ENCODE peak calls at places on chromosomes 3 and 15, in five cellular contexts. G is HepG2, L is sigmoid colon, I is tibial nerve, D is A549. R is an unnamed sample.

GRCh38 chr3:195153121-195153520 is 117.8 kb downstream of the XXYLT1 start:
- DNase-seq in G (no peak), L (peak), I (no peak), D (no peak), R (no peak)

GRCh38 chr3:115999598-115999997 is 376.3 kb downstream of the GAP43 start:
- DNase-seq in G (no peak), L (no peak), I (no peak), D (no peak), R (no peak)

GRCh38 chr3:13581485-13582365 is 32.8 kb downstream of the FBLN2 start:
- DNase-seq in G (no peak), L (peak), I (no peak), D (no peak), R (no peak)

GRCh38 chr3:27976933-27977332 is 254.8 kb upstream of the EOMES start:
- DNase-seq in G (no peak), L (no peak), I (peak), D (no peak), R (no peak)

GRCh38 chr3:98573231-98573728 is 20.1 kb downstream of the CPOX start:
- DNase-seq in G (no peak), L (no peak), I (no peak), D (peak), R (no peak)

GRCh38 chr3:79405183-79405582 is 362.6 kb downstream of the ROBO1 start:
- DNase-seq in G (peak), L (no peak), I (no peak), D (no peak), R (no peak)

GRCh38 chr3:32325957-32326356 is 65.7 kb upstream of the CMTM7 start:
- DNase-seq in G (no peak), L (no peak), I (no peak), D (no peak), R (no peak)

GRCh38 chr3:188272481-188273372 is 118.8 kb downstream of the LPP start:
- DNase-seq in G (peak), L (no peak), I (no peak), D (no peak), R (no peak)

GRCh38 chr15:50055333-50056278 is 63.4 kb downstream of the ATP8B4 start:
- DNase-seq in G (no peak), L (no peak), I (peak), D (no peak), R (no peak)

GRCh38 chr3:37458162-37458895 is 283.9 kb upstream of the LRRFIP2 start:
- DNase-seq in G (no peak), L (peak), I (no peak), D (no peak), R (peak)

GRCh38 chr3:156181509-156181908 is 61.1 kb downstream of the KCNAB1 start:
- DNase-seq in G (no peak), L (no peak), I (no peak), D (no peak), R (no peak)

GRCh38 chr3:45234250-45234649 is 8.2 kb upstream of the TMEM158 start:
- DNase-seq in G (no peak), L (no peak), I (no peak), D (no peak), R (no peak)

GRCh38 chr3:166201476-166201875 is 364.3 kb upstream of the BCHE start:
- DNase-seq in G (no peak), L (no peak), I (no peak), D (no peak), R (no peak)

GRCh38 chr15:51277085-51277484 is 61.3 kb downstream of the CYP19A1 start:
- DNase-seq in G (no peak), L (no peak), I (no peak), D (no peak), R (no peak)

GRCh38 chr3:132352556-132353143 is 35.4 kb downstream of the ACP3 start:
- DNase-seq in G (peak), L (peak), I (peak), D (peak), R (peak)

GRCh38 chr3:68919000-68919399 is 13.3 kb downstream of the TAFA4 start:
- DNase-seq in G (no peak), L (no peak), I (no peak), D (no peak), R (no peak)

GRCh38 chr3:150495563-150496168 is 50.6 kb downstream of the SERP1 start:
- DNase-seq in G (peak), L (no peak), I (peak), D (peak), R (no peak)

GRCh38 chr3:122671543-122671942 is 9.1 kb upstream of the PARP14 start:
- DNase-seq in G (no peak), L (no peak), I (no peak), D (no peak), R (no peak)

GRCh38 chr3:188387921-188388320 is 234.0 kb downstream of the LPP start:
- DNase-seq in G (no peak), L (no peak), I (no peak), D (no peak), R (no peak)

GRCh38 chr3:57852896-57853295 is 96.8 kb downstream of the SLMAP start:
- DNase-seq in G (peak), L (no peak), I (no peak), D (peak), R (no peak)

GRCh38 chr3:94285874-94286273 is 223.0 kb downstream of the NSUN3 start:
- DNase-seq in G (no peak), L (no peak), I (no peak), D (no peak), R (no peak)
- TF ChIP-seq CTCF in G (no peak), L (no peak), I (no peak), D (peak), R (no peak)

GRCh38 chr3:100928638-100929428 is 64.4 kb downstream of the ABI3BP start:
- DNase-seq in G (no peak), L (no peak), I (peak), D (no peak), R (no peak)

GRCh38 chr3:100927775-100928174 is 65.4 kb downstream of the ABI3BP start:
- DNase-seq in G (no peak), L (no peak), I (no peak), D (no peak), R (no peak)

GRCh38 chr3:100936931-100937330 is 56.3 kb downstream of the ABI3BP start:
- DNase-seq in G (no peak), L (no peak), I (no peak), D (no peak), R (no peak)

DNA sequence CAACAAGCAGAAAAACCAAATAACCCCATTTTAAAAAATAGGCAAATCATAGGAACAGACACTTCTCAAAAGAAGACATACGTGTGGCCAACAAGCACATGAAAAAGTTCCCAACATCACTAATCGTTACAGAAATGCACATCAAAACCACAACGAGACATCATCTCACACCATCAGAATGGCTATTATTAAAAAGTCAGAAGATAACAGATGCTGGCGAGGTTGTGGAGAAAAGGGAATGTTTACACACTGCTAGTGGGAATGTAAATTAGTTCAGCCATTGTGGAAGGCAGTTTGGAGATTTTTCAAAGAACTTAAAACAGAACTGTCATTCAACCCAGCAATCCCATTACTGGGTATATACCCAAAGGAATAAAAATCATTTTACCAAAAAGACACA is 60.7 kb downstream of the ABI3BP start:
- DNase-seq in G (no peak), L (no peak), I (no peak), D (no peak), R (no peak)
- TF ChIP-seq EP300 in G (no peak), L (no peak), I (no peak), D (no peak), R (no peak)

GRCh38 chr15:85771781-85772445 is 22.8 kb downstream of the KLHL25 start:
- DNase-seq in G (no peak), L (peak), I (peak), D (no peak), R (peak)
- H3K4me3 ChIP-seq in G (no peak), L (no peak), I (no peak), D (no peak), R (no peak)

GRCh38 chr3:7070461-7070860 is 209.5 kb downstream of the GRM7 start:
- DNase-seq in G (no peak), L (no peak), I (no peak), D (no peak), R (no peak)

GRCh38 chr3:7075120-7075519 is 214.2 kb downstream of the GRM7 start:
- DNase-seq in G (no peak), L (no peak), I (no peak), D (no peak), R (no peak)

GRCh38 chr3:7074217-7074616 is 213.3 kb downstream of the GRM7 start:
- DNase-seq in G (no peak), L (no peak), I (no peak), D (no peak), R (no peak)

GRCh38 chr3:7075901-7076300 is 215.0 kb downstream of the GRM7 start:
- DNase-seq in G (no peak), L (no peak), I (no peak), D (no peak), R (no peak)
- TF ChIP-seq CTCF in G (no peak), L (no peak), I (no peak), D (no peak), R (no peak)

GRCh38 chr3:83320726-83321125 is 1559.3 kb upstream of the GBE1 start:
- DNase-seq in G (no peak), L (no peak), I (no peak), D (no peak), R (no peak)

GRCh38 chr3:83321891-83322290 is 1560.4 kb upstream of the GBE1 start:
- DNase-seq in G (no peak), L (no peak), I (no peak), D (no peak), R (no peak)

GRCh38 chr3:83317605-83318004 is 1556.2 kb upstream of the GBE1 start:
- DNase-seq in G (no peak), L (no peak), I (no peak), D (no peak), R (no peak)

GRCh38 chr3:83321457-83321856 is 1560.0 kb upstream of the GBE1 start:
- DNase-seq in G (no peak), L (no peak), I (no peak), D (no peak), R (no peak)
- TF ChIP-seq EP300 in G (no peak), L (no peak), I (no peak), D (no peak), R (no peak)

R was measured in ovary.